ENCODE peak calls at places on chromosomes 5 and 9, in six cellular contexts. F is BJ, V is Panc1, R is HCT116, K is RWPE1, Z is mesothelial cell of epicardium. O is an unnamed sample.

GRCh38 chr5:76801159-76801802 is 17.5 kb upstream of the F2RL1 start:
- DNase-seq in V (no peak), Z (no peak), F (no peak), K (peak), R (peak), O (no peak)

GRCh38 chr5:175712681-175713085 is 54.8 kb downstream of the HRH2 start:
- DNase-seq in F (no peak), R (no peak), Z (peak), V (no peak), K (no peak), O (no peak)

GRCh38 chr9:21326526-21327139 is 8.6 kb downstream of the KLHL9 start:
- DNase-seq in F (no peak), K (peak), V (no peak), R (no peak), Z (no peak), O (no peak)

GRCh38 chr5:43661102-43661501 is 58.1 kb downstream of the NNT start:
- DNase-seq in F (no peak), Z (no peak), R (peak), K (no peak), V (peak), O (no peak)

GRCh38 chr9:131117111-131117761 is 8.2 kb upstream of the NUP214 start:
- DNase-seq in V (no peak), K (no peak), F (no peak), Z (no peak), R (no peak), O (no peak)

GRCh38 chr5:154312571-154312970 is 122.0 kb downstream of the GALNT10 start:
- DNase-seq in F (peak), K (peak), R (no peak), Z (no peak), V (no peak), O (no peak)

GRCh38 chr9:13430717-13431116 is 151.2 kb upstream of the MPDZ start:
- DNase-seq in F (no peak), Z (no peak), V (no peak), R (no peak), K (no peak), O (no peak)

GRCh38 chr5:150081541-150082283 is 4.6 kb downstream of the CSF1R start:
- DNase-seq in R (no peak), F (no peak), V (no peak), K (no peak), Z (peak), O (no peak)

GRCh38 chr9:28999806-29000205 is 1426.5 kb upstream of the C9orf72 start:
- DNase-seq in F (no peak), R (no peak), K (peak), Z (no peak), V (no peak), O (no peak)

GRCh38 chr5:30050056-30050815 is 1143.2 kb upstream of the CDH6 start:
- DNase-seq in K (no peak), Z (no peak), R (no peak), F (no peak), V (no peak), O (no peak)

GRCh38 chr9:73133042-73133651 is 18.5 kb upstream of the ANXA1 start:
- DNase-seq in F (no peak), K (no peak), R (no peak), V (no peak), Z (no peak), O (no peak)

GRCh38 chr9:135098400-135099105 is 11.1 kb downstream of the OLFM1 start:
- DNase-seq in R (no peak), Z (peak), K (peak), V (no peak), F (no peak), O (no peak)

GRCh38 chr9:76369583-76369982 is 24.6 kb downstream of the RFK start:
- DNase-seq in F (no peak), Z (peak), V (no peak), K (no peak), R (no peak), O (no peak)

GRCh38 chr5:83563631-83564030 is 92.1 kb downstream of the VCAN start:
- DNase-seq in V (no peak), F (no peak), K (peak), Z (no peak), R (no peak), O (no peak)

GRCh38 chr5:168728812-168729211 is 149.6 kb upstream of the PANK3 start:
- DNase-seq in K (no peak), Z (no peak), V (no peak), R (no peak), F (no peak), O (no peak)

GRCh38 chr5:173018352-173018751 is 34.8 kb downstream of the ATP6V0E1 start:
- DNase-seq in F (no peak), K (no peak), R (no peak), V (no peak), Z (no peak), O (no peak)

GRCh38 chr5:32710859-32711692 is at the start of gene NPR3:
- DNase-seq in R (no peak), K (peak), F (no peak), V (no peak), Z (no peak), O (no peak)

GRCh38 chr9:11328326-11328725 is 715.5 kb upstream of the PTPRD start:
- DNase-seq in R (no peak), K (no peak), Z (no peak), V (no peak), F (no peak), O (no peak)

GRCh38 chr9:127418037-127418471 is 6.1 kb upstream of the ZNF79 start:
- DNase-seq in F (no peak), R (peak), Z (no peak), V (no peak), K (no peak), O (peak)

GRCh38 chr5:151026674-151027073 is 6.3 kb downstream of the GPX3 start:
- DNase-seq in K (no peak), Z (no peak), F (no peak), V (no peak), R (no peak), O (no peak)

GRCh38 chr9:117149996-117150395 is 264.9 kb downstream of the ASTN2 start:
- DNase-seq in R (no peak), V (no peak), Z (no peak), K (no peak), F (no peak), O (no peak)

GRCh38 chr9:2012347-2012746 is 2.8 kb upstream of the SMARCA2 start:
- DNase-seq in Z (no peak), V (no peak), K (no peak), F (no peak), R (no peak), O (no peak)

GRCh38 chr9:15357050-15357653 is 50.1 kb upstream of the TTC39B start:
- DNase-seq in R (no peak), Z (no peak), K (no peak), F (no peak), V (no peak), O (no peak)

GRCh38 chr9:74497750-74498615 is 848 bp downstream of the RORB start:
- DNase-seq in R (no peak), Z (peak), K (peak), V (no peak), F (no peak), O (peak)

GRCh38 chr5:148072207-148072606 is 8.4 kb downstream of the SPINK5 start:
- DNase-seq in F (no peak), V (no peak), K (no peak), Z (no peak), R (no peak), O (no peak)

GRCh38 chr5:132753135-132753987 is 6.1 kb downstream of the CCNI2 start:
- DNase-seq in F (no peak), Z (no peak), V (no peak), R (no peak), K (no peak), O (no peak)

GRCh38 chr9:115226152-115226551 is 108.2 kb upstream of the TNC start:
- DNase-seq in V (no peak), Z (no peak), K (no peak), R (peak), F (no peak), O (no peak)

GRCh38 chr5:15620501-15620900 is 120.5 kb downstream of the FBXL7 start:
- DNase-seq in R (no peak), K (no peak), F (no peak), Z (no peak), V (no peak), O (no peak)

GRCh38 chr5:155633338-155633957 is 619.9 kb downstream of the KIF4B start:
- DNase-seq in K (no peak), V (no peak), R (no peak), Z (no peak), F (no peak), O (no peak)

GRCh38 chr5:1018596-1018995 is 10.0 kb downstream of the NKD2 start:
- DNase-seq in R (no peak), V (no peak), F (no peak), Z (no peak), K (no peak), O (no peak)

GRCh38 chr5:68116868-68117411 is 98.6 kb upstream of the PIK3R1 start:
- DNase-seq in Z (no peak), K (no peak), V (no peak), F (no peak), R (no peak), O (no peak)

GRCh38 chr5:9715891-9716335 is 85.8 kb upstream of the TAS2R1 start:
- DNase-seq in K (no peak), V (no peak), R (no peak), F (no peak), Z (no peak), O (no peak)

GRCh38 chr5:177973066-177973635 is 22.9 kb downstream of the PROP1 start:
- DNase-seq in F (no peak), Z (no peak), R (no peak), V (no peak), K (no peak), O (no peak)
- TF ChIP-seq CTCF in F (no peak), Z (no peak), R (no peak), V (no peak), K (no peak), O (no peak)

GRCh38 chr5:72320022-72320898 is at the start of the genes MRPS27 and PTCD2:
- DNase-seq in Z (peak), F (peak), K (peak), R (peak), V (peak), O (peak)
- TF ChIP-seq CTCF in Z (no peak), F (peak), K (no peak), R (no peak), V (no peak), O (no peak)

GRCh38 chr5:170252710-170253350 is 20.0 kb downstream of the C5orf58 start:
- DNase-seq in K (no peak), V (no peak), R (no peak), F (no peak), Z (no peak), O (no peak)

GRCh38 chr5:170252109-170252508 is 19.3 kb downstream of the C5orf58 start:
- DNase-seq in F (no peak), Z (no peak), K (no peak), R (no peak), V (no peak), O (no peak)

GRCh38 chr5:170251462-170251861 is 18.7 kb downstream of the C5orf58 start:
- DNase-seq in K (peak), R (no peak), V (no peak), Z (no peak), F (no peak), O (no peak)

GRCh38 chr5:170250810-170251317 is 18.1 kb downstream of the C5orf58 start:
- DNase-seq in K (no peak), V (no peak), R (no peak), F (no peak), Z (no peak), O (no peak)

DNA sequence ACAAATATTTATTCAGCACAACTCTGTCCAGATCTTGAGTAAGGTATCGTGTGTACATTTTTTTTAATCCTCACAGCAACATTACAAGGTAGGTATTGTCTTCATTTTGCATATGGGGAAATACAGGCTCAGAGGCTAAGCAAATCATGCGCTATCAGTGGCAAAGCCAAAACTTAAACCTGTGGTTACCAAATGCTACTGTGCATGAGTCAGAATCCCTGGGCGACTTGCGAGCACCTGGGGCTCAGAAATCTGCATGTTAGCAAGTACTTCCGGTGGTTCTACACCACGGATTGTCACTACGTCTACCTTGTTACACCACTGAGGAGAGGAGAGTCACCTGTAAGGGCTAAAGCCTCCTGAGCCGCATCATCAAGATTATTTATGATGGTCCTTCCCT is 21.3 kb downstream of the C5orf58 start:
- DNase-seq in F (no peak), R (no peak), K (peak), Z (no peak), V (no peak), O (no peak)
- TF ChIP-seq CTCF in F (no peak), R (no peak), K (no peak), Z (no peak), V (no peak), O (no peak)

GRCh38 chr9:99822096-99822595 is 461 bp downstream of the NR4A3 start:
- DNase-seq in Z (no peak), F (no peak), K (peak), R (no peak), V (no peak), O (no peak)

GRCh38 chr9:99822596-99823391 is 1.1 kb downstream of the NR4A3 start:
- DNase-seq in F (no peak), Z (peak), K (peak), V (no peak), R (no peak), O (peak)

GRCh38 chr9:99820330-99821186 is 1.1 kb upstream of the NR4A3 start:
- DNase-seq in V (no peak), F (peak), R (no peak), K (peak), Z (no peak), O (peak)

GRCh38 chr9:99819484-99820329 is 2.0 kb upstream of the NR4A3 start:
- DNase-seq in V (no peak), F (peak), Z (peak), R (peak), K (peak), O (peak)

GRCh38 chr9:99821187-99822095 is at the start of gene NR4A3:
- DNase-seq in F (peak), V (peak), K (peak), R (peak), Z (peak), O (peak)
- TF ChIP-seq CTCF in F (peak), V (no peak), K (peak), R (no peak), Z (no peak), O (peak)

DNA sequence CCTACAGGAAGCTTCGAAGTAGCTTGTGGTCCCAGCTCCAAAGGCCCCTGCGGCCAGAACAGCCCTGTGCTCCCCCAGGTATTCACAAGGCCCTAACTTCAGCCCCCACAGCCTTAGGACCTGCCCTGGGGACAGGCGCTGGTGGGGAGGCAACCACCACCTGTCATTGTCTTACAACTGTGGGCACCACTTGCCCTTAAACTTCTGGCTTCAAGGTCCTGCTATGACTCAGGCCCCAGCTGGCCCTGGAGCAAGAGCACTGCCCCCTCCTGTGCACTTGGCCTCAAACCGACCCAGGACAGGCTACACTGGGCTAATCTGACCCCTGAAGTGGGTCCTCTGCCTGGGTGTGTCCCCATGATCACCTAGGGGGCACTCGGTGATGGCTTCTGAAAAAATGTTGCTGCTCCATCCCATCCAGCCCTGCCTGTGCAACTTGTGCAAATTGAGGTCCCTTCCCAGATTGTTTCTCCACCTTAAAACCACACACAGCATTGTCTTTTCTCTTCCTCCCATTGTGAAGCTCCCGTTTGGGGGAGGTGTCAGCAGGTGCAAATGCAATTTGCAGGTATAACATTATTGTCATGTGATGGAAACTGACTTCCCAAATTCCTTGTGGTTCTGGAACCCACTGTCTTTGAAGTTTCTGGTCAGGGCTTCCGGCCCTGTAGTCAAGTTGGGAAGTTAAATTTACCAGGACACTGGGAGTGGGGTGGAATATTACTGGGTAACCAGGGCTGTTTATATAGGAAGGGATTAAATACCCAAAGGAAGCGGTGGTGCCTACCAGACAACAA is 1.1 kb upstream of the PROB1 start:
- DNase-seq in R (no peak), V (no peak), Z (no peak), K (no peak), F (no peak), O (no peak)
- TF ChIP-seq CTCF in R (no peak), V (no peak), Z (no peak), K (no peak), F (peak), O (no peak)

O was measured in natural killer cell.